ENCODE peak calls at places on chromosomes 11 and 22, in six cellular contexts. L, Y, D, W, I and E are unnamed samples.

GRCh38 chr22:31639640-31640039 is 22.4 kb downstream of the PISD start:
- DNase-seq in L (no peak), D (no peak), Y (no peak), I (no peak), W (no peak), E (no peak)

GRCh38 chr11:32310218-32310601 is 125.1 kb downstream of the WT1 start:
- DNase-seq in Y (no peak), I (no peak), W (no peak), L (no peak), D (no peak), E (no peak)

GRCh38 chr22:48867891-48868290 is 959.8 kb downstream of the BRD1 start:
- DNase-seq in L (no peak), W (no peak), D (no peak), I (no peak), Y (no peak), E (no peak)

GRCh38 chr11:73783483-73784020 is 4.1 kb upstream of the MRPL48 start:
- DNase-seq in I (no peak), L (no peak), Y (no peak), D (no peak), W (no peak), E (no peak)

GRCh38 chr11:122668562-122669090 is 13.1 kb downstream of the UBASH3B start:
- DNase-seq in I (no peak), L (peak), D (peak), Y (no peak), W (peak), E (no peak)

GRCh38 chr11:12005476-12005875 is 3.0 kb downstream of the DKK3 start:
- DNase-seq in L (peak), D (no peak), W (no peak), I (no peak), Y (no peak), E (no peak)

GRCh38 chr11:19869466-19869865 is 156.8 kb downstream of the NAV2 start:
- DNase-seq in D (no peak), Y (no peak), L (no peak), W (no peak), I (no peak), E (no peak)

GRCh38 chr11:10076458-10077141 is 217.4 kb downstream of the SBF2 start:
- DNase-seq in L (peak), W (peak), I (no peak), D (peak), Y (peak), E (no peak)

GRCh38 chr11:1453611-1454386 is 32.8 kb downstream of the MOB2 start:
- DNase-seq in Y (peak), I (peak), L (no peak), W (no peak), D (no peak), E (no peak)

GRCh38 chr11:17581036-17581731 is 34.1 kb downstream of the OTOG start:
- DNase-seq in L (no peak), W (no peak), I (no peak), D (no peak), Y (no peak), E (no peak)

GRCh38 chr22:44331881-44332714 is 19.3 kb upstream of the SHISAL1 start:
- DNase-seq in Y (no peak), I (no peak), W (no peak), D (no peak), L (no peak), E (no peak)